ENCODE peak calls at places on chromosome 14, in four cellular contexts. T is amygdala, X is Panc1, P is putamen. J is an unnamed sample.

GRCh38 chr14:61812347-61813100 is 50.3 kb downstream of the SNAPC1 start:
- DNase-seq in P (no peak), X (no peak), T (peak), J (no peak)

GRCh38 chr14:73878436-73878835 is 8.2 kb upstream of the ZNF410 start:
- DNase-seq in T (no peak), P (no peak), X (no peak), J (no peak)

GRCh38 chr14:99578541-99579044 is 25.4 kb downstream of the CCDC85C start:
- DNase-seq in P (no peak), X (no peak), T (no peak), J (no peak)

GRCh38 chr14:105455766-105456660 is 18.6 kb upstream of the CRIP2 start:
- DNase-seq in P (no peak), X (no peak), T (no peak), J (no peak)

GRCh38 chr14:100076630-100077029 is 11.4 kb downstream of the EVL start:
- DNase-seq in P (no peak), T (no peak), X (no peak), J (no peak)

GRCh38 chr14:21771671-21772070 is 98.1 kb upstream of the OR4E1 start:
- DNase-seq in T (no peak), P (no peak), X (no peak), J (no peak)

GRCh38 chr14:91396959-91397815 is 20.4 kb downstream of the CCDC88C start:
- DNase-seq in X (no peak), T (no peak), P (no peak), J (no peak)

GRCh38 chr14:86838363-86838762 is 1154.6 kb downstream of the GALC start:
- DNase-seq in X (no peak), T (no peak), P (no peak), J (no peak)

GRCh38 chr14:106562451-106562850 is 1036.1 kb downstream of the TMEM121 start:
- DNase-seq in T (no peak), P (no peak), X (no peak), J (no peak)

GRCh38 chr14:50985124-50985815 is 41.0 kb upstream of the PYGL start:
- DNase-seq in T (peak), P (peak), X (no peak), J (no peak)

GRCh38 chr14:22497671-22498093 is 91.3 kb downstream of the DAD1 start:
- DNase-seq in T (no peak), X (no peak), P (no peak), J (no peak)

GRCh38 chr14:23573384-23573783 is 5.2 kb downstream of the JPH4 start:
- DNase-seq in P (peak), X (no peak), T (peak), J (peak)

GRCh38 chr14:91875515-91876286 is 8.4 kb upstream of the TC2N start:
- DNase-seq in P (no peak), X (no peak), T (no peak), J (no peak)

GRCh38 chr14:64968651-64969050 is 3.5 kb downstream of the RAB15 start:
- DNase-seq in T (no peak), X (no peak), P (no peak), J (no peak)

GRCh38 chr14:60777856-60778578 is 43.5 kb downstream of the MNAT1 start:
- DNase-seq in T (no peak), X (no peak), P (no peak), J (no peak)

GRCh38 chr14:58060077-58060476 is 91.9 kb downstream of the ARMH4 start:
- DNase-seq in X (no peak), P (no peak), T (no peak), J (no peak)

GRCh38 chr14:101508196-101508947 is 52.9 kb upstream of the DIO3 start:
- DNase-seq in P (no peak), T (no peak), X (no peak), J (no peak)

GRCh38 chr14:51546603-51547258 is 105.0 kb upstream of the FRMD6 start:
- DNase-seq in X (no peak), P (no peak), T (no peak), J (no peak)